ENCODE peak calls at places on chromosomes 5 and 9, in five cellular contexts. K is activated T-helper 1 cell treated with anti-CD3 and anti-CD28 coated beads, Interleukin-2, amount 50 U/mL, for 16 hours; L is stimulated activated CD8-positive, alpha-beta memory T cell treated with anti-CD3 and anti-CD28 coated beads, Interleukin-4, amount 100 ng/mL, for 48 hours; Z is DMS 273 treated with DMSO at 0.1 percent for 48 hours; W is fibroblast of the aortic adventitia. A is an unnamed sample.
A peak's percentile ranks its signal among the peaks of the same experiment; 100 is the strongest.

GRCh38 chr5:94241288-94241651 is 377.1 kb downstream of the KIAA0825 start:
- DNase-seq in W (no peak), K (no peak), L (no peak), Z (no peak), A (no peak)

GRCh38 chr5:165956854-165957253 is 2334.6 kb upstream of the WWC1 start:
- DNase-seq in Z (no peak), L (no peak), K (no peak), W (no peak), A (no peak)

GRCh38 chr9:128722380-128723351 is 1.3 kb downstream of the ZDHHC12 start:
- DNase-seq in W (no peak), L (no peak), Z (no peak), K (no peak), A (no peak)

GRCh38 chr9:749712-750111 is 91.8 kb upstream of the DMRT1 start:
- DNase-seq in L (peak; percentile 31), K (no peak), W (no peak), Z (no peak), A (no peak)

GRCh38 chr5:112419596-112420110 is 576 bp upstream of the EPB41L4A start:
- DNase-seq in K (no peak), L (peak; percentile 25), W (no peak), Z (no peak), A (no peak)

GRCh38 chr9:112764344-112764743 is 13.8 kb downstream of the SNX30 start:
- DNase-seq in L (no peak), W (peak; percentile 62), K (no peak), Z (no peak), A (no peak)

GRCh38 chr9:125476645-125477044 is 215.0 kb downstream of the GAPVD1 start:
- DNase-seq in L (no peak), K (no peak), W (no peak), Z (no peak), A (no peak)

GRCh38 chr5:15938186-15938585 is 241.4 kb downstream of the MARCHF11 start:
- DNase-seq in L (no peak), K (no peak), W (no peak), Z (no peak), A (no peak)

GRCh38 chr9:35795701-35796100 is 4.3 kb downstream of the NPR2 start:
- DNase-seq in W (no peak), Z (no peak), L (no peak), K (no peak), A (no peak)

GRCh38 chr5:36928947-36929346 is 52.4 kb downstream of the NIPBL start:
- DNase-seq in K (no peak), Z (no peak), L (no peak), W (peak; percentile 60), A (no peak)

GRCh38 chr5:55903121-55903701 is 52.1 kb downstream of the IL31RA start:
- DNase-seq in L (peak; percentile 86), Z (no peak), W (peak; percentile 23), K (peak; percentile 31), A (no peak)

GRCh38 chr9:30996761-30997160 is 1387.7 kb upstream of the ACO1 start:
- DNase-seq in K (no peak), W (no peak), Z (no peak), L (no peak), A (no peak)

GRCh38 chr9:82679488-82679887 is 383.5 kb downstream of the RASEF start:
- DNase-seq in L (no peak), Z (peak; percentile 4), K (no peak), W (no peak), A (no peak)

GRCh38 chr5:95113489-95113888 is 171.4 kb downstream of the MCTP1 start:
- DNase-seq in L (no peak), Z (no peak), W (peak; percentile 81), K (no peak), A (no peak)

GRCh38 chr9:74001382-74001781 is 495.8 kb upstream of the RORB start:
- DNase-seq in W (no peak), Z (no peak), K (no peak), L (no peak), A (no peak)